ENCODE peak calls at places on chromosomes 11 and 22, in five cellular contexts. One of them, this sample, is unnamed.

GRCh38 chr11:46489668-46490560 is 98.3 kb upstream of the CHRM4 start:
- DNase-seq in mesenchymal stem cell: peak
- DNase-seq in IMR-90: peak
- DNase-seq in mesendoderm: peak
- DNase-seq in H1: no peak
- DNase-seq in this sample: no peak

GRCh38 chr11:1205121-1205986 is 17.5 kb upstream of the MUC5B start:
- DNase-seq in mesenchymal stem cell: no peak
- DNase-seq in IMR-90: no peak
- DNase-seq in mesendoderm: no peak
- DNase-seq in H1: no peak
- DNase-seq in this sample: no peak

GRCh38 chr22:36506637-36507517 is at the start of gene FOXRED2:
- DNase-seq in mesenchymal stem cell: peak
- DNase-seq in IMR-90: peak
- DNase-seq in mesendoderm: peak
- DNase-seq in H1: peak
- DNase-seq in this sample: peak

GRCh38 chr11:111633756-111634362 is 31.6 kb downstream of the SIK2 start:
- DNase-seq in mesenchymal stem cell: no peak
- DNase-seq in IMR-90: peak
- DNase-seq in mesendoderm: no peak
- DNase-seq in H1: no peak
- DNase-seq in this sample: no peak

GRCh38 chr11:16382638-16383380 is 26.5 kb upstream of the SOX6 start:
- DNase-seq in mesenchymal stem cell: no peak
- DNase-seq in IMR-90: peak
- DNase-seq in mesendoderm: no peak
- DNase-seq in H1: no peak
- DNase-seq in this sample: no peak

GRCh38 chr11:17793642-17794170 is 59.1 kb downstream of the KCNC1 start:
- DNase-seq in mesenchymal stem cell: no peak
- DNase-seq in IMR-90: no peak
- DNase-seq in mesendoderm: no peak
- DNase-seq in H1: no peak
- DNase-seq in this sample: no peak

GRCh38 chr11:63876616-63877015 is 37.7 kb downstream of the MARK2 start:
- DNase-seq in mesenchymal stem cell: no peak
- DNase-seq in IMR-90: no peak
- DNase-seq in mesendoderm: no peak
- DNase-seq in H1: no peak
- DNase-seq in this sample: no peak

GRCh38 chr22:49918911-49919881 is 762 bp downstream of the CRELD2 start:
- DNase-seq in mesenchymal stem cell: no peak
- DNase-seq in IMR-90: no peak
- DNase-seq in mesendoderm: no peak
- DNase-seq in H1: no peak
- DNase-seq in this sample: no peak

GRCh38 chr22:41919357-41920224 is 4.7 kb upstream of the SHISA8 start:
- DNase-seq in mesenchymal stem cell: peak
- DNase-seq in IMR-90: peak
- DNase-seq in mesendoderm: peak
- DNase-seq in H1: peak
- DNase-seq in this sample: no peak

GRCh38 chr11:2550606-2550970 is 105.8 kb downstream of the KCNQ1 start:
- DNase-seq in mesenchymal stem cell: no peak
- DNase-seq in IMR-90: no peak
- DNase-seq in mesendoderm: no peak
- DNase-seq in H1: no peak
- DNase-seq in this sample: no peak

GRCh38 chr11:120334894-120335462 is 1.2 kb upstream of the ARHGEF12 start:
- DNase-seq in mesenchymal stem cell: peak
- DNase-seq in IMR-90: peak
- DNase-seq in mesendoderm: peak
- DNase-seq in H1: peak
- DNase-seq in this sample: peak

GRCh38 chr11:16946477-16947282 is 67.5 kb downstream of the PLEKHA7 start:
- DNase-seq in mesenchymal stem cell: no peak
- DNase-seq in IMR-90: no peak
- DNase-seq in mesendoderm: peak
- DNase-seq in H1: no peak
- DNase-seq in this sample: no peak

GRCh38 chr11:125343732-125344131 is 152.3 kb downstream of the FEZ1 start:
- DNase-seq in mesenchymal stem cell: peak
- DNase-seq in IMR-90: peak
- DNase-seq in mesendoderm: peak
- DNase-seq in H1: no peak
- DNase-seq in this sample: no peak

GRCh38 chr11:34343153-34343552 is 14.7 kb downstream of the ABTB2 start:
- DNase-seq in mesenchymal stem cell: peak
- DNase-seq in IMR-90: peak
- DNase-seq in mesendoderm: no peak
- DNase-seq in H1: no peak
- DNase-seq in this sample: no peak

GRCh38 chr22:43128928-43129424 is 14.2 kb downstream of the MCAT start:
- DNase-seq in mesenchymal stem cell: no peak
- DNase-seq in IMR-90: no peak
- DNase-seq in mesendoderm: no peak
- DNase-seq in H1: peak
- DNase-seq in this sample: no peak

GRCh38 chr11:46658259-46658658 is 40.9 kb downstream of the ATG13 start:
- DNase-seq in mesenchymal stem cell: peak
- DNase-seq in IMR-90: peak
- DNase-seq in mesendoderm: no peak
- DNase-seq in H1: no peak
- DNase-seq in this sample: no peak

GRCh38 chr11:15150507-15150906 is 35.8 kb downstream of the INSC start:
- DNase-seq in mesenchymal stem cell: no peak
- DNase-seq in IMR-90: no peak
- DNase-seq in mesendoderm: no peak
- DNase-seq in H1: no peak
- DNase-seq in this sample: no peak

GRCh38 chr11:63910605-63911195 is 6.3 kb downstream of the RCOR2 start:
- DNase-seq in mesenchymal stem cell: no peak
- DNase-seq in IMR-90: no peak
- DNase-seq in mesendoderm: peak
- DNase-seq in H1: no peak
- DNase-seq in this sample: no peak

GRCh38 chr11:38169286-38169685 is 1571.2 kb upstream of the RAG2 start:
- DNase-seq in mesenchymal stem cell: peak
- DNase-seq in IMR-90: peak
- DNase-seq in mesendoderm: no peak
- DNase-seq in H1: no peak
- DNase-seq in this sample: no peak

GRCh38 chr11:34926101-34926830 is 9.8 kb downstream of the PDHX start:
- DNase-seq in mesenchymal stem cell: peak
- DNase-seq in IMR-90: peak
- DNase-seq in mesendoderm: peak
- DNase-seq in H1: no peak
- DNase-seq in this sample: peak

GRCh38 chr22:46578251-46578823 is 40.9 kb upstream of the CELSR1 start:
- DNase-seq in mesenchymal stem cell: no peak
- DNase-seq in IMR-90: no peak
- DNase-seq in mesendoderm: no peak
- DNase-seq in H1: no peak
- DNase-seq in this sample: no peak

GRCh38 chr11:27357250-27357649 is 5.8 kb downstream of the CCDC34 start:
- DNase-seq in mesenchymal stem cell: no peak
- DNase-seq in IMR-90: no peak
- DNase-seq in mesendoderm: no peak
- DNase-seq in H1: no peak
- DNase-seq in this sample: no peak

GRCh38 chr11:131762346-131763110 is 392.1 kb downstream of the NTM start:
- DNase-seq in mesenchymal stem cell: no peak
- DNase-seq in IMR-90: no peak
- DNase-seq in mesendoderm: peak
- DNase-seq in H1: no peak
- DNase-seq in this sample: no peak

GRCh38 chr11:18065572-18065971 is 19.5 kb upstream of the TPH1 start:
- DNase-seq in mesenchymal stem cell: no peak
- DNase-seq in IMR-90: no peak
- DNase-seq in mesendoderm: no peak
- DNase-seq in H1: no peak
- DNase-seq in this sample: no peak

GRCh38 chr22:48391820-48392219 is 1435.9 kb downstream of the BRD1 start:
- DNase-seq in mesenchymal stem cell: no peak
- DNase-seq in IMR-90: no peak
- DNase-seq in mesendoderm: no peak
- DNase-seq in H1: peak
- DNase-seq in this sample: no peak

GRCh38 chr11:6538456-6538855 is 41.4 kb downstream of the DNHD1 start:
- DNase-seq in mesenchymal stem cell: no peak
- DNase-seq in IMR-90: no peak
- DNase-seq in mesendoderm: peak
- DNase-seq in H1: no peak
- DNase-seq in this sample: no peak

GRCh38 chr11:282171-282570 is 4.0 kb downstream of the NLRP6 start:
- DNase-seq in mesenchymal stem cell: no peak
- DNase-seq in IMR-90: no peak
- DNase-seq in mesendoderm: no peak
- DNase-seq in H1: peak
- DNase-seq in this sample: no peak

GRCh38 chr11:68531129-68531693 is 70.7 kb downstream of the PPP6R3 start:
- DNase-seq in mesenchymal stem cell: no peak
- DNase-seq in IMR-90: no peak
- DNase-seq in mesendoderm: no peak
- DNase-seq in H1: no peak
- DNase-seq in this sample: no peak

GRCh38 chr22:37519268-37520195 is at the start of gene CARD10:
- DNase-seq in mesenchymal stem cell: no peak
- DNase-seq in IMR-90: no peak
- DNase-seq in mesendoderm: no peak
- DNase-seq in H1: peak
- DNase-seq in this sample: peak

GRCh38 chr22:22554324-22555284 is 4.5 kb downstream of the PRAME start:
- DNase-seq in mesenchymal stem cell: no peak
- DNase-seq in IMR-90: no peak
- DNase-seq in mesendoderm: no peak
- DNase-seq in H1: no peak
- DNase-seq in this sample: no peak

GRCh38 chr11:85718991-85719807 is 33.2 kb upstream of the CCDC89 start:
- DNase-seq in mesenchymal stem cell: peak
- DNase-seq in IMR-90: peak
- DNase-seq in mesendoderm: peak
- DNase-seq in H1: peak
- DNase-seq in this sample: peak

GRCh38 chr11:47408598-47409439 is 429 bp downstream of the SLC39A13 start:
- DNase-seq in mesenchymal stem cell: peak
- DNase-seq in IMR-90: peak
- DNase-seq in mesendoderm: peak
- DNase-seq in H1: no peak
- DNase-seq in this sample: no peak

GRCh38 chr11:4072668-4073285 is 21.8 kb upstream of the RRM1 start:
- DNase-seq in mesenchymal stem cell: peak
- DNase-seq in IMR-90: peak
- DNase-seq in mesendoderm: peak
- DNase-seq in H1: no peak
- DNase-seq in this sample: peak

GRCh38 chr11:71407356-71407755 is 40.8 kb downstream of the DHCR7 start:
- DNase-seq in mesenchymal stem cell: no peak
- DNase-seq in IMR-90: no peak
- DNase-seq in mesendoderm: no peak
- DNase-seq in H1: no peak
- DNase-seq in this sample: no peak

GRCh38 chr11:71406681-71407080 is 41.5 kb downstream of the DHCR7 start:
- DNase-seq in mesenchymal stem cell: no peak
- DNase-seq in IMR-90: no peak
- DNase-seq in mesendoderm: no peak
- DNase-seq in H1: no peak
- DNase-seq in this sample: no peak

GRCh38 chr11:71404209-71404608 is 44.0 kb downstream of the DHCR7 start:
- DNase-seq in mesenchymal stem cell: no peak
- DNase-seq in IMR-90: no peak
- DNase-seq in mesendoderm: no peak
- DNase-seq in H1: no peak
- DNase-seq in this sample: no peak

GRCh38 chr11:71400216-71400615 is 48.0 kb downstream of the DHCR7 start:
- DNase-seq in mesenchymal stem cell: no peak
- DNase-seq in IMR-90: no peak
- DNase-seq in mesendoderm: no peak
- DNase-seq in H1: no peak
- DNase-seq in this sample: no peak

GRCh38 chr11:71402878-71403277 is 45.3 kb downstream of the DHCR7 start:
- DNase-seq in mesenchymal stem cell: no peak
- DNase-seq in IMR-90: no peak
- DNase-seq in mesendoderm: no peak
- DNase-seq in H1: no peak
- DNase-seq in this sample: no peak
- H3K23ac ChIP-seq in mesenchymal stem cell: no peak
- H3K23ac ChIP-seq in IMR-90: no peak
- H3K23ac ChIP-seq in mesendoderm: no peak
- H3K23ac ChIP-seq in H1: no peak
- H3K23ac ChIP-seq in this sample: peak

DNA sequence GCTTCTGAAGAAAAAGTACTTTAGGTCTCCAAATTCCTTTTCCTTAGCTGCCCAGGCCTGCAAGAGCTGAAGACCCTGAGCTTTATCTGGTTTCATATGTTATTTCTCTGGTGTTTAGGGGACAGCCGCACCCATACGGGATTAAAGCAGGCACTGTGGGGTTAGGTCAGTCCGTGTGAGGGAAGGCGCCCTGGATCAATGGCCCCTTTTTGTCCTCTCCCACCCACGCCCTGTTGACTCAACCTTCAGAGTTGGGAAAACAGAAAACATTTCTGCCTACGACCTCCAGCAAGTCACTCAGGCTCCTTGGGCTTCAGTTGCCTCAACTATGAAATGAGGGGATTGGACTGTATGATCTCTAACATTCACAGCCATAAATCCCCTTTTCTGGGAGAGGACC is 55.2 kb upstream of the BARX2 start:
- DNase-seq in mesenchymal stem cell: no peak
- DNase-seq in IMR-90: no peak
- DNase-seq in mesendoderm: no peak
- DNase-seq in H1: peak
- DNase-seq in this sample: no peak
- H3K23ac ChIP-seq in mesenchymal stem cell: no peak
- H3K23ac ChIP-seq in IMR-90: no peak
- H3K23ac ChIP-seq in mesendoderm: no peak
- H3K23ac ChIP-seq in H1: no peak
- H3K23ac ChIP-seq in this sample: no peak

GRCh38 chr22:25627271-25627848 is 62.9 kb downstream of the GRK3 start:
- DNase-seq in mesenchymal stem cell: peak
- DNase-seq in IMR-90: peak
- DNase-seq in mesendoderm: peak
- DNase-seq in H1: no peak
- DNase-seq in this sample: no peak
- H3K23ac ChIP-seq in mesenchymal stem cell: no peak
- H3K23ac ChIP-seq in IMR-90: peak
- H3K23ac ChIP-seq in mesendoderm: no peak
- H3K23ac ChIP-seq in H1: no peak
- H3K23ac ChIP-seq in this sample: no peak

GRCh38 chr11:65873280-65874156 is 918 bp upstream of the EFEMP2 start:
- DNase-seq in mesenchymal stem cell: peak
- DNase-seq in IMR-90: peak
- DNase-seq in mesendoderm: peak
- DNase-seq in H1: peak
- DNase-seq in this sample: peak
- H3K23ac ChIP-seq in mesenchymal stem cell: no peak
- H3K23ac ChIP-seq in IMR-90: peak
- H3K23ac ChIP-seq in mesendoderm: peak
- H3K23ac ChIP-seq in H1: no peak
- H3K23ac ChIP-seq in this sample: peak

This sample was measured in neuronal stem cell.